ENCODE peak calls at places on chromosomes 4 and X, in ten cellular contexts. One of them, this sample, is unnamed.

GRCh38 chr4:138449938-138450337 is 207.8 kb upstream of the SLC7A11 start:
- DNase-seq in putamen: no peak
- DNase-seq in A172: no peak
- DNase-seq in WTC11: no peak
- DNase-seq in T1000: no peak
- DNase-seq in T-helper 2 cell: no peak
- DNase-seq in AG08395: no peak
- DNase-seq in epithelial cell of proximal tubule: no peak
- DNase-seq in activated CD4-positive, alpha-beta T cell treated with anti-CD3 and anti-CD28 coated beads, Interleukin-2, amount 10 ng/mL, durations not matched to agents 7 days and 5 days: no peak
- DNase-seq in fibroblast of pulmonary artery: peak
- DNase-seq in this sample: no peak

GRCh38 chr4:2638730-2639129 is 102.3 kb downstream of the FAM193A start:
- DNase-seq in T-helper 2 cell: no peak
- DNase-seq in activated CD4-positive, alpha-beta T cell treated with anti-CD3 and anti-CD28 coated beads, Interleukin-2, amount 10 ng/mL, durations not matched to agents 7 days and 5 days: no peak
- DNase-seq in putamen: no peak
- DNase-seq in WTC11: no peak
- DNase-seq in T1000: no peak
- DNase-seq in epithelial cell of proximal tubule: no peak
- DNase-seq in fibroblast of pulmonary artery: no peak
- DNase-seq in AG08395: no peak
- DNase-seq in A172: no peak
- DNase-seq in this sample: no peak

GRCh38 chr4:121597346-121597934 is 99.3 kb downstream of the ANXA5 start:
- DNase-seq in T1000: peak
- DNase-seq in A172: peak
- DNase-seq in T-helper 2 cell: no peak
- DNase-seq in putamen: no peak
- DNase-seq in epithelial cell of proximal tubule: peak
- DNase-seq in fibroblast of pulmonary artery: peak
- DNase-seq in WTC11: no peak
- DNase-seq in AG08395: no peak
- DNase-seq in activated CD4-positive, alpha-beta T cell treated with anti-CD3 and anti-CD28 coated beads, Interleukin-2, amount 10 ng/mL, durations not matched to agents 7 days and 5 days: no peak
- DNase-seq in this sample: no peak

GRCh38 chr4:114263233-114263632 is 283.8 kb upstream of the ARSJ start:
- DNase-seq in T-helper 2 cell: no peak
- DNase-seq in activated CD4-positive, alpha-beta T cell treated with anti-CD3 and anti-CD28 coated beads, Interleukin-2, amount 10 ng/mL, durations not matched to agents 7 days and 5 days: no peak
- DNase-seq in putamen: no peak
- DNase-seq in fibroblast of pulmonary artery: peak
- DNase-seq in AG08395: peak
- DNase-seq in epithelial cell of proximal tubule: no peak
- DNase-seq in WTC11: no peak
- DNase-seq in T1000: no peak
- DNase-seq in A172: no peak
- DNase-seq in this sample: no peak

GRCh38 chr4:93828332-93828829 is at the start of gene ATOH1:
- DNase-seq in T-helper 2 cell: no peak
- DNase-seq in epithelial cell of proximal tubule: no peak
- DNase-seq in AG08395: no peak
- DNase-seq in T1000: peak
- DNase-seq in A172: no peak
- DNase-seq in fibroblast of pulmonary artery: no peak
- DNase-seq in putamen: no peak
- DNase-seq in WTC11: peak
- DNase-seq in activated CD4-positive, alpha-beta T cell treated with anti-CD3 and anti-CD28 coated beads, Interleukin-2, amount 10 ng/mL, durations not matched to agents 7 days and 5 days: no peak
- DNase-seq in this sample: no peak

GRCh38 chrX:45714864-45715263 is 514.2 kb upstream of the DIPK2B start:
- DNase-seq in WTC11: no peak
- DNase-seq in putamen: no peak
- DNase-seq in A172: peak
- DNase-seq in fibroblast of pulmonary artery: peak
- DNase-seq in AG08395: peak
- DNase-seq in T-helper 2 cell: no peak
- DNase-seq in activated CD4-positive, alpha-beta T cell treated with anti-CD3 and anti-CD28 coated beads, Interleukin-2, amount 10 ng/mL, durations not matched to agents 7 days and 5 days: no peak
- DNase-seq in T1000: peak
- DNase-seq in epithelial cell of proximal tubule: no peak
- DNase-seq in this sample: peak

GRCh38 chr4:6740347-6740746 is 24.4 kb downstream of the BLOC1S4 start:
- DNase-seq in activated CD4-positive, alpha-beta T cell treated with anti-CD3 and anti-CD28 coated beads, Interleukin-2, amount 10 ng/mL, durations not matched to agents 7 days and 5 days: no peak
- DNase-seq in putamen: no peak
- DNase-seq in fibroblast of pulmonary artery: no peak
- DNase-seq in epithelial cell of proximal tubule: no peak
- DNase-seq in A172: no peak
- DNase-seq in AG08395: no peak
- DNase-seq in WTC11: no peak
- DNase-seq in T1000: no peak
- DNase-seq in T-helper 2 cell: no peak
- DNase-seq in this sample: no peak

GRCh38 chrX:41010188-41010846 is 74.9 kb upstream of the USP9X start:
- DNase-seq in fibroblast of pulmonary artery: peak
- DNase-seq in activated CD4-positive, alpha-beta T cell treated with anti-CD3 and anti-CD28 coated beads, Interleukin-2, amount 10 ng/mL, durations not matched to agents 7 days and 5 days: peak
- DNase-seq in putamen: peak
- DNase-seq in T1000: peak
- DNase-seq in epithelial cell of proximal tubule: no peak
- DNase-seq in A172: peak
- DNase-seq in WTC11: peak
- DNase-seq in T-helper 2 cell: peak
- DNase-seq in AG08395: peak
- DNase-seq in this sample: peak

GRCh38 chr4:37828843-37829242 is 2.4 kb downstream of the PGM2 start:
- DNase-seq in A172: no peak
- DNase-seq in fibroblast of pulmonary artery: no peak
- DNase-seq in activated CD4-positive, alpha-beta T cell treated with anti-CD3 and anti-CD28 coated beads, Interleukin-2, amount 10 ng/mL, durations not matched to agents 7 days and 5 days: no peak
- DNase-seq in WTC11: no peak
- DNase-seq in putamen: no peak
- DNase-seq in AG08395: no peak
- DNase-seq in T-helper 2 cell: no peak
- DNase-seq in T1000: no peak
- DNase-seq in epithelial cell of proximal tubule: no peak
- DNase-seq in this sample: no peak

GRCh38 chrX:130769835-130770234 is 133.2 kb downstream of the ENOX2 start:
- DNase-seq in A172: no peak
- DNase-seq in T1000: no peak
- DNase-seq in fibroblast of pulmonary artery: no peak
- DNase-seq in T-helper 2 cell: no peak
- DNase-seq in putamen: no peak
- DNase-seq in activated CD4-positive, alpha-beta T cell treated with anti-CD3 and anti-CD28 coated beads, Interleukin-2, amount 10 ng/mL, durations not matched to agents 7 days and 5 days: no peak
- DNase-seq in epithelial cell of proximal tubule: no peak
- DNase-seq in WTC11: no peak
- DNase-seq in AG08395: no peak
- DNase-seq in this sample: no peak

GRCh38 chr4:73417342-73417741 is 13.3 kb downstream of the ALB start:
- DNase-seq in fibroblast of pulmonary artery: no peak
- DNase-seq in A172: no peak
- DNase-seq in T1000: no peak
- DNase-seq in WTC11: no peak
- DNase-seq in T-helper 2 cell: no peak
- DNase-seq in putamen: no peak
- DNase-seq in epithelial cell of proximal tubule: no peak
- DNase-seq in AG08395: no peak
- DNase-seq in activated CD4-positive, alpha-beta T cell treated with anti-CD3 and anti-CD28 coated beads, Interleukin-2, amount 10 ng/mL, durations not matched to agents 7 days and 5 days: no peak
- DNase-seq in this sample: no peak

GRCh38 chr4:101200561-101200960 is 146.8 kb downstream of the PPP3CA start:
- DNase-seq in putamen: no peak
- DNase-seq in AG08395: peak
- DNase-seq in epithelial cell of proximal tubule: peak
- DNase-seq in fibroblast of pulmonary artery: peak
- DNase-seq in activated CD4-positive, alpha-beta T cell treated with anti-CD3 and anti-CD28 coated beads, Interleukin-2, amount 10 ng/mL, durations not matched to agents 7 days and 5 days: no peak
- DNase-seq in A172: peak
- DNase-seq in T-helper 2 cell: no peak
- DNase-seq in T1000: no peak
- DNase-seq in WTC11: no peak
- DNase-seq in this sample: no peak

GRCh38 chr4:154399259-154399974 is 92.2 kb downstream of the DCHS2 start:
- DNase-seq in putamen: peak
- DNase-seq in T-helper 2 cell: no peak
- DNase-seq in activated CD4-positive, alpha-beta T cell treated with anti-CD3 and anti-CD28 coated beads, Interleukin-2, amount 10 ng/mL, durations not matched to agents 7 days and 5 days: no peak
- DNase-seq in A172: peak
- DNase-seq in T1000: no peak
- DNase-seq in fibroblast of pulmonary artery: peak
- DNase-seq in epithelial cell of proximal tubule: peak
- DNase-seq in AG08395: peak
- DNase-seq in WTC11: no peak
- DNase-seq in this sample: peak

GRCh38 chr4:173181769-173182374 is 13.3 kb downstream of the GALNT7 start:
- DNase-seq in T1000: no peak
- DNase-seq in WTC11: no peak
- DNase-seq in epithelial cell of proximal tubule: peak
- DNase-seq in putamen: no peak
- DNase-seq in A172: peak
- DNase-seq in AG08395: peak
- DNase-seq in T-helper 2 cell: no peak
- DNase-seq in activated CD4-positive, alpha-beta T cell treated with anti-CD3 and anti-CD28 coated beads, Interleukin-2, amount 10 ng/mL, durations not matched to agents 7 days and 5 days: no peak
- DNase-seq in fibroblast of pulmonary artery: peak
- DNase-seq in this sample: no peak

GRCh38 chrX:29044802-29045201 is 457.6 kb downstream of the IL1RAPL1 start:
- DNase-seq in WTC11: no peak
- DNase-seq in epithelial cell of proximal tubule: no peak
- DNase-seq in T-helper 2 cell: no peak
- DNase-seq in activated CD4-positive, alpha-beta T cell treated with anti-CD3 and anti-CD28 coated beads, Interleukin-2, amount 10 ng/mL, durations not matched to agents 7 days and 5 days: no peak
- DNase-seq in putamen: no peak
- DNase-seq in fibroblast of pulmonary artery: peak
- DNase-seq in T1000: no peak
- DNase-seq in A172: no peak
- DNase-seq in AG08395: no peak
- DNase-seq in this sample: no peak

This sample was measured in globus pallidus.